ENCODE peak calls at places on chromosomes 13 and 19, in nine cellular contexts. One of them, this sample, is unnamed.

GRCh38 chr13:81377926-81378325 is 1037.0 kb upstream of the SPRY2 start:
- DNase-seq in WTC11: no peak
- DNase-seq in cardiac muscle cell: no peak
- DNase-seq in activated B cell treated with CpG ODN at 0.5 μM for 24 hours: no peak
- DNase-seq in choroid plexus epithelial cell: no peak
- DNase-seq in fibroblast of lung: peak
- DNase-seq in uterus: no peak
- DNase-seq in fibroblast of mammary gland: no peak
- DNase-seq in kidney epithelial cell: peak
- DNase-seq in this sample: no peak

GRCh38 chr19:347946-348861 is 3.6 kb upstream of the MIER2 start:
- DNase-seq in fibroblast of lung: peak
- DNase-seq in kidney epithelial cell: peak
- DNase-seq in uterus: no peak
- DNase-seq in choroid plexus epithelial cell: no peak
- DNase-seq in fibroblast of mammary gland: no peak
- DNase-seq in activated B cell treated with CpG ODN at 0.5 μM for 24 hours: no peak
- DNase-seq in WTC11: peak
- DNase-seq in cardiac muscle cell: no peak
- DNase-seq in this sample: no peak

GRCh38 chr19:54481326-54481930 is 8.3 kb upstream of the CDC42EP5 start:
- DNase-seq in fibroblast of lung: no peak
- DNase-seq in uterus: no peak
- DNase-seq in WTC11: peak
- DNase-seq in choroid plexus epithelial cell: peak
- DNase-seq in fibroblast of mammary gland: peak
- DNase-seq in activated B cell treated with CpG ODN at 0.5 μM for 24 hours: no peak
- DNase-seq in cardiac muscle cell: peak
- DNase-seq in kidney epithelial cell: no peak
- DNase-seq in this sample: no peak

GRCh38 chr19:3342246-3342645 is 24.1 kb upstream of the NFIC start:
- DNase-seq in fibroblast of lung: no peak
- DNase-seq in cardiac muscle cell: no peak
- DNase-seq in uterus: no peak
- DNase-seq in fibroblast of mammary gland: no peak
- DNase-seq in activated B cell treated with CpG ODN at 0.5 μM for 24 hours: no peak
- DNase-seq in choroid plexus epithelial cell: no peak
- DNase-seq in kidney epithelial cell: no peak
- DNase-seq in WTC11: no peak
- DNase-seq in this sample: no peak

GRCh38 chr19:12821761-12822160 is 12.6 kb downstream of the RTBDN start:
- DNase-seq in activated B cell treated with CpG ODN at 0.5 μM for 24 hours: no peak
- DNase-seq in fibroblast of lung: no peak
- DNase-seq in cardiac muscle cell: no peak
- DNase-seq in uterus: no peak
- DNase-seq in kidney epithelial cell: no peak
- DNase-seq in WTC11: no peak
- DNase-seq in choroid plexus epithelial cell: no peak
- DNase-seq in fibroblast of mammary gland: peak
- DNase-seq in this sample: no peak

GRCh38 chr19:40627486-40628279 is 26.5 kb downstream of the LTBP4 start:
- DNase-seq in uterus: no peak
- DNase-seq in activated B cell treated with CpG ODN at 0.5 μM for 24 hours: no peak
- DNase-seq in fibroblast of lung: no peak
- DNase-seq in cardiac muscle cell: no peak
- DNase-seq in kidney epithelial cell: no peak
- DNase-seq in choroid plexus epithelial cell: no peak
- DNase-seq in WTC11: peak
- DNase-seq in fibroblast of mammary gland: no peak
- DNase-seq in this sample: no peak

GRCh38 chr13:60261432-60262351 is 98.0 kb upstream of the DIAPH3 start:
- DNase-seq in kidney epithelial cell: no peak
- DNase-seq in activated B cell treated with CpG ODN at 0.5 μM for 24 hours: no peak
- DNase-seq in choroid plexus epithelial cell: no peak
- DNase-seq in WTC11: peak
- DNase-seq in fibroblast of mammary gland: no peak
- DNase-seq in uterus: no peak
- DNase-seq in cardiac muscle cell: no peak
- DNase-seq in fibroblast of lung: no peak
- DNase-seq in this sample: peak

GRCh38 chr13:81872581-81872980 is 1531.7 kb upstream of the SPRY2 start:
- DNase-seq in fibroblast of mammary gland: no peak
- DNase-seq in uterus: no peak
- DNase-seq in WTC11: no peak
- DNase-seq in activated B cell treated with CpG ODN at 0.5 μM for 24 hours: no peak
- DNase-seq in cardiac muscle cell: no peak
- DNase-seq in kidney epithelial cell: no peak
- DNase-seq in fibroblast of lung: no peak
- DNase-seq in choroid plexus epithelial cell: peak
- DNase-seq in this sample: no peak

GRCh38 chr19:18304194-18304495 is 18.7 kb downstream of the LSM4 start:
- DNase-seq in fibroblast of lung: no peak
- DNase-seq in uterus: no peak
- DNase-seq in WTC11: no peak
- DNase-seq in cardiac muscle cell: no peak
- DNase-seq in choroid plexus epithelial cell: no peak
- DNase-seq in kidney epithelial cell: no peak
- DNase-seq in fibroblast of mammary gland: no peak
- DNase-seq in activated B cell treated with CpG ODN at 0.5 μM for 24 hours: no peak
- DNase-seq in this sample: no peak

GRCh38 chr19:18306903-18307681 is 15.8 kb downstream of the LSM4 start:
- DNase-seq in fibroblast of mammary gland: no peak
- DNase-seq in uterus: peak
- DNase-seq in choroid plexus epithelial cell: peak
- DNase-seq in kidney epithelial cell: no peak
- DNase-seq in fibroblast of lung: no peak
- DNase-seq in cardiac muscle cell: no peak
- DNase-seq in WTC11: no peak
- DNase-seq in activated B cell treated with CpG ODN at 0.5 μM for 24 hours: no peak
- DNase-seq in this sample: no peak

GRCh38 chr19:18308051-18308947 is 14.6 kb downstream of the LSM4 start:
- DNase-seq in uterus: no peak
- DNase-seq in fibroblast of lung: no peak
- DNase-seq in choroid plexus epithelial cell: no peak
- DNase-seq in cardiac muscle cell: no peak
- DNase-seq in kidney epithelial cell: no peak
- DNase-seq in WTC11: no peak
- DNase-seq in fibroblast of mammary gland: no peak
- DNase-seq in activated B cell treated with CpG ODN at 0.5 μM for 24 hours: no peak
- DNase-seq in this sample: no peak

GRCh38 chr19:18304496-18305312 is 18.2 kb downstream of the LSM4 start:
- DNase-seq in cardiac muscle cell: peak
- DNase-seq in fibroblast of mammary gland: peak
- DNase-seq in kidney epithelial cell: no peak
- DNase-seq in activated B cell treated with CpG ODN at 0.5 μM for 24 hours: peak
- DNase-seq in fibroblast of lung: peak
- DNase-seq in uterus: peak
- DNase-seq in choroid plexus epithelial cell: peak
- DNase-seq in WTC11: peak
- DNase-seq in this sample: no peak

GRCh38 chr19:18306209-18306902 is 16.5 kb downstream of the LSM4 start:
- DNase-seq in kidney epithelial cell: no peak
- DNase-seq in WTC11: no peak
- DNase-seq in choroid plexus epithelial cell: no peak
- DNase-seq in fibroblast of lung: no peak
- DNase-seq in uterus: no peak
- DNase-seq in activated B cell treated with CpG ODN at 0.5 μM for 24 hours: no peak
- DNase-seq in fibroblast of mammary gland: no peak
- DNase-seq in cardiac muscle cell: no peak
- DNase-seq in this sample: no peak
- TF ChIP-seq CTCF in kidney epithelial cell: no peak
- TF ChIP-seq CTCF in WTC11: no peak
- TF ChIP-seq CTCF in choroid plexus epithelial cell: no peak
- TF ChIP-seq CTCF in fibroblast of lung: no peak
- TF ChIP-seq CTCF in uterus: no peak
- TF ChIP-seq CTCF in activated B cell treated with CpG ODN at 0.5 μM for 24 hours: no peak
- TF ChIP-seq CTCF in fibroblast of mammary gland: no peak
- TF ChIP-seq CTCF in cardiac muscle cell: no peak
- TF ChIP-seq CTCF in this sample: no peak

GRCh38 chr19:42857544-42857867 is 22.0 kb downstream of the PSG1 start:
- DNase-seq in WTC11: no peak
- DNase-seq in kidney epithelial cell: no peak
- DNase-seq in cardiac muscle cell: no peak
- DNase-seq in fibroblast of mammary gland: no peak
- DNase-seq in uterus: no peak
- DNase-seq in choroid plexus epithelial cell: no peak
- DNase-seq in activated B cell treated with CpG ODN at 0.5 μM for 24 hours: no peak
- DNase-seq in fibroblast of lung: no peak
- DNase-seq in this sample: no peak
- TF ChIP-seq CTCF in WTC11: peak
- TF ChIP-seq CTCF in kidney epithelial cell: no peak
- TF ChIP-seq CTCF in cardiac muscle cell: no peak
- TF ChIP-seq CTCF in fibroblast of mammary gland: no peak
- TF ChIP-seq CTCF in uterus: no peak
- TF ChIP-seq CTCF in choroid plexus epithelial cell: no peak
- TF ChIP-seq CTCF in activated B cell treated with CpG ODN at 0.5 μM for 24 hours: no peak
- TF ChIP-seq CTCF in fibroblast of lung: no peak
- TF ChIP-seq CTCF in this sample: no peak

GRCh38 chr13:46731535-46731934 is 65.4 kb downstream of the ESD start:
- DNase-seq in choroid plexus epithelial cell: no peak
- DNase-seq in activated B cell treated with CpG ODN at 0.5 μM for 24 hours: no peak
- DNase-seq in cardiac muscle cell: no peak
- DNase-seq in uterus: no peak
- DNase-seq in fibroblast of mammary gland: no peak
- DNase-seq in fibroblast of lung: no peak
- DNase-seq in WTC11: no peak
- DNase-seq in kidney epithelial cell: no peak
- DNase-seq in this sample: no peak

GRCh38 chr13:46726347-46726746 is 70.6 kb downstream of the ESD start:
- DNase-seq in fibroblast of lung: no peak
- DNase-seq in uterus: no peak
- DNase-seq in kidney epithelial cell: no peak
- DNase-seq in activated B cell treated with CpG ODN at 0.5 μM for 24 hours: no peak
- DNase-seq in cardiac muscle cell: no peak
- DNase-seq in WTC11: no peak
- DNase-seq in fibroblast of mammary gland: no peak
- DNase-seq in choroid plexus epithelial cell: no peak
- DNase-seq in this sample: no peak

GRCh38 chr13:46728777-46729176 is 68.2 kb downstream of the ESD start:
- DNase-seq in fibroblast of lung: no peak
- DNase-seq in choroid plexus epithelial cell: peak
- DNase-seq in fibroblast of mammary gland: peak
- DNase-seq in kidney epithelial cell: no peak
- DNase-seq in WTC11: no peak
- DNase-seq in uterus: no peak
- DNase-seq in cardiac muscle cell: no peak
- DNase-seq in activated B cell treated with CpG ODN at 0.5 μM for 24 hours: no peak
- DNase-seq in this sample: no peak
- TF ChIP-seq CTCF in fibroblast of lung: peak
- TF ChIP-seq CTCF in choroid plexus epithelial cell: peak
- TF ChIP-seq CTCF in fibroblast of mammary gland: peak
- TF ChIP-seq CTCF in kidney epithelial cell: no peak
- TF ChIP-seq CTCF in WTC11: peak
- TF ChIP-seq CTCF in uterus: no peak
- TF ChIP-seq CTCF in cardiac muscle cell: no peak
- TF ChIP-seq CTCF in activated B cell treated with CpG ODN at 0.5 μM for 24 hours: no peak
- TF ChIP-seq CTCF in this sample: no peak

DNA sequence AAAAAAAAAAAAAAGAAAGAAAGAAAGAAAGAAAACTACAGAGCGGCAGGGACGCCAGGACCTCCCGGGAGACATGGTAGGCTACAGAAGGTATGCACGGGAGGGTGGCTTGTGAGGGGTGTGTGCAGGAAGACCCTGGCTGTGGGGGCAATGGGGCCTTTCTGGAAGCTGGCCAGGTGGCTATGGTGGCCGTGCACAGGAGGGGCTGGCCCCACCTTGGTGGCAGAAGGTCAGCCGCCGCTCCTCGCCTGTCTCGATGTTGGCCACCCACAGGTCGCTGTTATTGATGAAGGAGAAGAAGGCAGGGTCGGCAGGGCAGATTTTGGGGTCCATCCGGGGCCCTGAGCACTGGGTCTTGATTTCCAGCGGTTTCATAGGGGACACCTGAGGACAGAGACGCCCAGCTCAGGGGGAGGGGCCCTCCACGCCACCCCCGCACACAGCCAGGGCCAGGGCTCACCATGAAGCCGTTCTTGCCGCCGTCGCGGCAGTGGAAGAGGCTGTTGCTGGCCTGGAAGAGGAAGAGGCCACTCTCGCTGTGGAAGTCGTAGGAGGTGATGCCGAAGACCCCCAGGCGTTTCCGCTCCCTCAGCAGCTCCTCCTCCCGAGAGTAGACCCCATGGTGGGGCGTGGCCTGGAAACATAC is 19.8 kb downstream of the DPP9 start:
- DNase-seq in fibroblast of lung: no peak
- DNase-seq in fibroblast of mammary gland: no peak
- DNase-seq in kidney epithelial cell: no peak
- DNase-seq in cardiac muscle cell: no peak
- DNase-seq in WTC11: no peak
- DNase-seq in choroid plexus epithelial cell: no peak
- DNase-seq in activated B cell treated with CpG ODN at 0.5 μM for 24 hours: no peak
- DNase-seq in uterus: no peak
- DNase-seq in this sample: no peak
- TF ChIP-seq CTCF in fibroblast of lung: no peak
- TF ChIP-seq CTCF in fibroblast of mammary gland: no peak
- TF ChIP-seq CTCF in kidney epithelial cell: no peak
- TF ChIP-seq CTCF in cardiac muscle cell: no peak
- TF ChIP-seq CTCF in WTC11: no peak
- TF ChIP-seq CTCF in choroid plexus epithelial cell: no peak
- TF ChIP-seq CTCF in activated B cell treated with CpG ODN at 0.5 μM for 24 hours: no peak
- TF ChIP-seq CTCF in uterus: no peak
- TF ChIP-seq CTCF in this sample: no peak

DNA sequence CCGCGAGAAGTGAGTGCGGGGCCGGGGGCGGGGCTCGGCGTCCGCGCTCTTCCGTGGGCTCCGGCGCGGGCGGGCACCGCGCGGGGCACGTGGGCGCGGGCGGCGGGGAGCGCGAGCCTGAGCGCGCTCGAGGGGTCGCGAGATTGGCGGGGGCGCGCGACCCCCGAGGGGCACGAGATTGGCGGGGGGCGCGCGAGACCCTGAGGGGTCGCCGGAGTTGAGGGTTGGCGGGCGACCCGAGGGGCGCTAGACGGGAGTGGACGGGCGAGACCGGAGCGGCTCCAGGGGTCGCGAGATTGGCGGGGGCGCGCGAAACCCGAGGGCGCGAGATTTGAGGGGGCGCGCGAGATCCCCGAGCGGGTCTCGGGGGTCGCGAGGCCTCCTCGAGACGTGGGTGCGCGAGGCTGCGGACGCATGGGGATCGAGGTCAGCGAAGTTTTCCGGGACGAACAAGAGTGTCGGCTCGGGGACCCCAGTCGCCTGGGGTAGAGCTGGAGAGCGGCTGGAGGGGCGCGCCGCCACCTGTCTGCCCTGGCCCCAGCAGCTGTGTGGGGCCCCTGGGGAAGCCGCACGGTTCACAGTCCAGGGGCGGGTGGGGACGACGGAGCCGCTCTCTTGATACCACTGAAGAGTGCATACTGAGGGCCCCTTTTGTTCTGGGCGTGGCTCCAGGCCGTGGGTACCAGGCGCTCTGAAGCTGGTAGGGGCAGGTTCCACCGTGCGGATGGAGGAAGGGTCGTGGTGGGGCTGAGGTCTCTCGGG is 682 bp downstream of the SSBP4 start:
- DNase-seq in WTC11: no peak
- DNase-seq in fibroblast of mammary gland: no peak
- DNase-seq in activated B cell treated with CpG ODN at 0.5 μM for 24 hours: no peak
- DNase-seq in kidney epithelial cell: no peak
- DNase-seq in fibroblast of lung: no peak
- DNase-seq in cardiac muscle cell: no peak
- DNase-seq in uterus: peak
- DNase-seq in choroid plexus epithelial cell: no peak
- DNase-seq in this sample: peak
- TF ChIP-seq CTCF in WTC11: no peak
- TF ChIP-seq CTCF in fibroblast of mammary gland: no peak
- TF ChIP-seq CTCF in activated B cell treated with CpG ODN at 0.5 μM for 24 hours: no peak
- TF ChIP-seq CTCF in kidney epithelial cell: no peak
- TF ChIP-seq CTCF in fibroblast of lung: no peak
- TF ChIP-seq CTCF in cardiac muscle cell: no peak
- TF ChIP-seq CTCF in uterus: no peak
- TF ChIP-seq CTCF in choroid plexus epithelial cell: no peak
- TF ChIP-seq CTCF in this sample: peak